ENCODE peak calls at places on chromosomes 7 and 10, in six cellular contexts. I is HL-60, B is endodermal cell, D is heart left ventricle, Z is OCI-LY7, H is cardiac muscle cell. V is an unnamed sample.

GRCh38 chr7:105497016-105497415 is 25.1 kb downstream of the PUS7 start:
- DNase-seq in Z (no peak), B (no peak), D (no peak), I (no peak), H (peak), V (no peak)

GRCh38 chr10:28058746-28059145 is 59.9 kb upstream of the ODAD2 start:
- DNase-seq in H (no peak), Z (no peak), I (no peak), D (no peak), B (no peak), V (no peak)

GRCh38 chr7:154927624-154928125 is 75.2 kb downstream of the PAXIP1 start:
- DNase-seq in Z (peak), B (peak), D (peak), H (peak), I (peak), V (peak)

GRCh38 chr7:148909560-148909959 is 25.5 kb upstream of the EZH2 start:
- DNase-seq in B (no peak), D (no peak), H (no peak), Z (no peak), I (no peak), V (no peak)

GRCh38 chr10:72563327-72563932 is 62.4 kb downstream of the MICU1 start:
- DNase-seq in D (no peak), B (no peak), H (no peak), I (peak), Z (no peak), V (no peak)

GRCh38 chr7:27346531-27347260 is 104.1 kb downstream of the EVX1 start:
- DNase-seq in D (no peak), I (no peak), Z (no peak), B (peak), H (no peak), V (peak)

GRCh38 chr7:155205368-155206285 is 92.1 kb upstream of the INSIG1 start:
- DNase-seq in Z (peak), B (peak), I (peak), H (no peak), D (peak), V (peak)

GRCh38 chr7:30556854-30557644 is 37.6 kb upstream of the GARS1 start:
- DNase-seq in I (no peak), D (no peak), B (peak), Z (no peak), H (no peak), V (no peak)

GRCh38 chr7:135390829-135391228 is 119.1 kb downstream of the CNOT4 start:
- DNase-seq in Z (no peak), I (no peak), H (no peak), B (no peak), D (no peak), V (no peak)

GRCh38 chr10:21487416-21488180 is 37.9 kb downstream of the SKIDA1 start:
- DNase-seq in I (no peak), Z (no peak), B (peak), D (no peak), H (no peak), V (no peak)

GRCh38 chr7:156950381-156950858 is 908 bp downstream of the NOM1 start:
- DNase-seq in D (no peak), H (no peak), I (peak), Z (no peak), B (no peak), V (no peak)

DNA sequence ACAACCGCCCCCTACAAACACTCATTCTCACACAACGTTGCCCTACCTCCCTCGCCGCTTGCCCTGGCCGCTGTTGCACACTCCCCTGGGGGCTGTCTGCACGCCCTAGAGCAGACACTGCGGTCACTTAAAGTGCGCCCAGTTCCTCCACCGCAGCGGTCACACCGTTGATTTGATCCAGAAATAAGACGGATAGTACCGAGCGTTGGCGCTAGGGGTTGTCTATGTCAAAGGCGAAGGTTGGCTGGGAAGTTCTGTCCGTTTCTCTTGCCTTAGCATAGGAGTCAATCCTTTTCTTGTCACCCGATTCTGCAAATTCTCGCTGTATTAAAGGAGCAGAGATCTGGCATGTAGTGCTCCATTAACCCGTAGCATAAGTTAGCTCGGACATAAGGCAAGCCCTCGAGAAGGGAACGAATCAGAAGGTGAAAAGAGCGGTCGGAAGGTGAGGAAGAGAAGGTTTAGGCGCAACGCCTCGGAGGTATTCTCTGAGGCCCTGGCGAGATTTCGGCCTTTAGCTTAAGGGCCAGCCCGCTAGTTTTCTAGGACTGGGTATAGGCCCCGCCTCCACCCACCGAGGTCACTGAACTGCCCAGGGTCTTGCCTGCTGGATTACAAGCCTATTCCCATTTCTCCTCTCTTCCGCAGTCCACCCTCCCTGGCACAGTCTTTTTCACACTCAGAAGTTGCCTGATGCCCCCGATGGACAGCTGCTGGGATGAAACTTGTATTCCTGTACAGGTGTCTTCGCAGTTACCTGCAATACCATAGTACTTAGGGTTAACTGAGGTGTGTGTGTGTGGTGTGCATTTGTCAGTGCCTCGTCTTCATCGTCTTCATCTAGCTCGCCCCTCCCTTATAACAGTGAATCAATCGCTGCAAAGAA is 10.7 kb downstream of the NXPH1 start:
- DNase-seq in D (no peak), H (peak), B (peak), I (no peak), Z (no peak), V (no peak)
- TF ChIP-seq CTCF in D (no peak), H (no peak), B (peak), I (no peak), Z (no peak), V (no peak)

DNA sequence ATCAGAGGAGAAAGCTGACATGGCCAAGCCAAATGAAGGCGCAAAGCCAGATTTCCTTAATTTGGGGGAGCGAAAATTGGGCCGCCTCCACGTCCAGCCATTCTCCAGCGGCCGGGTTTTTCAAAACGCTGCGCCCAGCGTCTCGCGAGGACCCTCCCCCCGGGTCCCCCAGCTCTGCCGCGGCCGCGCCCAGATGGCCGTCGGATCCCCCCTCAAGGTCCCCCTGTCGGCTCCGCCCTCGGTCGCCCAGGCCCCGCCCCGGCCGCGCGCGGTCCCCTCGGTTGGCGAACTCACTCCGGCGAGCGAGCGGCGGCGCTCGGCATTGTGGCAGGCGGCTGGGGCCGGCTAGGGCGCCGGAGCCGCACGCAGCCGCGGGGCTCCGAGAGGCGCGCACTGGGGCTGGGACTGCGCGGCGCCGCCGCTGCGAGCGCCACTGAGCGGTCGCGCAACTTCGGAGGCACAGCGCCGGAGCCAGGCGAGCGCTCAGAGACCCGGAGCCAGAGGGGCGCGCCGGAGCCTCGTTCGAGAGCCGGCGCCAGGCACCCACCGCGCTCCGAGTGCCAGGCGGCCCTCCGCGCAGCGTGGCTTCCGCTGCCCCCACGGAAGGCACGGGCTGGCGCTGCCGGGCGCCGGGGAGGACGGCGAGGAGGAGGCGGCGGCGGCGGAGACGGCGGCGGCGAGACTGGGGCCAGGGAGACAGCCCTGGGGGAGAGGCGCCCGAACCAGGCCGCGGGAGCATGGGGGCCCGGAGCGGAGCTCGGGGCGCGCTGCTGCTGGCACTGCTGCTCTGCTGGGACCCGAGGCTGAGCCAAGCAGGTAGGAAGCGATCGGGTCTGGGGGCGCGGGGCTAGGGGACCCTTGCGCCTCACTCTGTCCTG is at the start of gene UNC5B:
- DNase-seq in B (peak), H (peak), D (peak), I (peak), Z (peak), V (peak)
- H3K27ac ChIP-seq in B (no peak), H (peak), D (peak), I (no peak), Z (no peak), V (peak)

GRCh38 chr7:130867039-130867438 is 133.0 kb upstream of the KLF14 start:
- DNase-seq in B (no peak), D (no peak), Z (no peak), H (no peak), I (no peak), V (no peak)

GRCh38 chr7:130868150-130868549 is 134.1 kb upstream of the KLF14 start:
- DNase-seq in Z (no peak), B (no peak), I (no peak), H (no peak), D (no peak), V (no peak)

GRCh38 chr7:130869918-130870317 is 135.9 kb upstream of the KLF14 start:
- DNase-seq in I (no peak), Z (no peak), H (no peak), D (no peak), B (no peak), V (no peak)

GRCh38 chr7:130865408-130866236 is 131.6 kb upstream of the KLF14 start:
- DNase-seq in Z (peak), H (peak), B (peak), I (peak), D (no peak), V (no peak)

GRCh38 chr7:130867581-130868136 is 133.7 kb upstream of the KLF14 start:
- DNase-seq in H (no peak), I (no peak), Z (no peak), D (no peak), B (no peak), V (no peak)
- TF ChIP-seq CTCF in H (no peak), I (no peak), Z (no peak), D (no peak), B (no peak), V (no peak)

DNA sequence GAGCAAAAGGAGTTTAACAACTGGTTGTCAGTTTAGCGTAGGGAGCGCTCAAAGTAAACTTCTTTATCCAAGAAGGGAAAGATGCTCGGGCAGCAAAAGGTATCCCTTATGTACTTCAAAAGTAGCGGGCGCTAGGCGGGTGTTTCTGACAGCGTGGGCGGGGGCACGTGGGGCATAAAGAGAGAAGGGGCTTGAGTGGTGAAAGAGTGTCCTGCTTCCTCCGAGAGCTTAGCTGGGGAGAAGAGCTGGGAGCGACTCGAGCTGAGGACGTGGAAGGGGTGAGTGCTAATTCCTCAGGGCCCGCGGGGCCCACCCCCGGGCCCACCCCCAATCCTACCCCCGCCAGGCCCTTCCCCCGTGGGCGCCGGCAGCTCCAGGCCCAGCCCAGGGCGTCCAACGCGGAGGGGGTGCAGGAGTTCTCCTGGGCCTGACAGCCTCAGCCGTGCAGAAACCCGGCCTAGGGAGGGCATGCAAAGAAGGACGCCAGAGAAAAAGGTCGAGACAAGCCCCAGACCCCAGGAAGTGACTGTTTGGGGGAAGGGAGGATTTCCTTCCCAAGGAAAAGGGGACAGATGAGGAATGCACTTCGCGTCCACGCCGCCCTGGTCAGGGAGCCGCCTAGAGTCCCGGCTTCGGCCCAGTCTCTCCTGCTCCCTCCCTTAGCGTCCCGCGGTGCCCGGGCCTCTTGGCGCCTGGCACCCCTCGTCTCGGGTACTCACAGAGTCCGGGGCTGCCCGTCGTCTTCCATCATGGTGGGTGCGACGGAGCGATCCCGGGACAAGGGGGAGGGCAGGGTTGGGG is 849 bp downstream of the TIAL1 start:
- DNase-seq in Z (peak), B (peak), H (peak), I (peak), D (peak), V (peak)
- H3K27ac ChIP-seq in Z (peak), B (peak), H (peak), I (peak), D (peak), V (peak)

GRCh38 chr10:11007661-11008060 is 10.0 kb upstream of the CELF2 start:
- DNase-seq in H (no peak), I (no peak), Z (no peak), B (no peak), D (no peak), V (no peak)
- TF ChIP-seq CTCF in H (no peak), I (no peak), Z (no peak), B (no peak), D (no peak), V (no peak)

GRCh38 chr7:73482746-73483145 is 39.3 kb downstream of the BAZ1B start:
- DNase-seq in D (no peak), B (no peak), H (no peak), I (no peak), Z (no peak), V (no peak)
- H3K27ac ChIP-seq in D (no peak), B (no peak), H (peak), I (no peak), Z (no peak), V (no peak)

GRCh38 chr10:37434091-37434490 is 308.7 kb downstream of the ANKRD30A start:
- DNase-seq in H (no peak), Z (no peak), B (no peak), I (no peak), D (no peak), V (no peak)
- TF ChIP-seq CTCF in H (no peak), Z (peak), B (peak), I (no peak), D (peak), V (no peak)

GRCh38 chr10:51786684-51787035 is 87.3 kb upstream of the CSTF2T start:
- DNase-seq in D (no peak), Z (no peak), H (no peak), I (no peak), B (no peak), V (no peak)

GRCh38 chr10:51789118-51789517 is 89.7 kb upstream of the CSTF2T start:
- DNase-seq in Z (no peak), D (no peak), B (no peak), H (no peak), I (no peak), V (no peak)

GRCh38 chr10:51788270-51788669 is 88.9 kb upstream of the CSTF2T start:
- DNase-seq in H (no peak), B (no peak), I (no peak), D (no peak), Z (no peak), V (no peak)

GRCh38 chr10:51792678-51793077 is 93.3 kb upstream of the CSTF2T start:
- DNase-seq in D (no peak), I (no peak), H (no peak), B (no peak), Z (no peak), V (no peak)

DNA sequence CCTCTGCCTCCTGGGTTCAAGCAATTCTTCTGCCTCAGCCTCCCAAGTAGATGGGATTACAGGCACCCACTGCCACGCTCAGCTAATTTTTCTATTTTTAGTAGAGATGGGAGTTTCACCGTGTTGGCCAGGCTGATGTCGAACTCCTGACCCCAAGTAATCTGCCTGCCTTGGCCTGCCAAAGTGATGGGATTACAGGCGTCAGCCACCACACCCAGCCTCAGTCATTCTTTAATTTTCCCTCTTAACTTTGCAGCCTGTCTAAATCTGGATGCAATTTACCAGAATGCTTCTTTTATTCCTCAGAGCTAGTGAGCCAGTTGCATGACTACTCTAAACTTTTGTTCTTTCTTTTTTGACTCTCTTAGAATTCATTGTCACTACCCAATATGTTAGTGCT is 90.5 kb upstream of the CSTF2T start:
- DNase-seq in H (no peak), D (no peak), B (no peak), I (no peak), Z (no peak), V (no peak)
- H3K27ac ChIP-seq in H (no peak), D (no peak), B (no peak), I (no peak), Z (no peak), V (no peak)

DNA sequence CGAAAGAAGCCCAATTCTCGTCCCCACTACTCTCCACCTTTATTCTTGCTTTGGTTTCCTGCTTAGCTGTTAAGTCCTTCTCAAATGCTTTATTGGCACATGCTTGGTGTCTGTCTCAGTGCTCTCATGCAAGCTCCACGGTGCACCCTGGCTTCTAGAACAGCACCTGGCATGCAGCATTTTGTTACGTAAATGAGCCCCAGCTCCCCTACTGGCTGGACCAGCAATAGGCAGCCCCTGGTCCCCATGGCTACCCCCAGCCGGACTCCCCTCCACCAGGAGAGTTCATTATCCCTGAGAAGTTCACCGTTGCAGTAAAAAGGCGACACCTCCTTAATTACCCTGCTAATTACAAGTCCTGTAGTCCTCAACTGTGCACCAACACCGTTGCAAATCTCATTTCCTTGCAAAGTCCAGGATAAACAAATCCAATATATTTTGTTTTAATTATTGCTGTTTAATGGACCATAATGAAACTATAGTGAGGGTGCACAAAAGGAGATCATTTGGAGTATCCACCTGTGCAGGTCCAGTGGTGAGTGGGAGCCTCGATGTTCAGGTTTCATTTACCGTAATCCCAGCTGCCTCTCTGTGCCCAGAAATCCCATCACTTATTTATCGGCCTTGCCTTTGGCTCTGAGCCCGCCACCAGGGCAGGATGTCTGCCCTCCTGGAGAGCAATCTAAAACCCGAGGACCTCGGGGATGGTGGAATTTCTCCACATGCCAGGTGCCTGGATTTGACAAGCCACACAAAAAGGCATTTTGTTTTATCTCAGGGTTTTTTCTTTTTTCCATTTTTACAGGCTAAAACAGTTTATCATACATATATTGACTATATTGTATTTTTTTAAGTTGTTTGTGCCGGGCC is 12.8 kb upstream of the DRGX start:
- DNase-seq in D (no peak), H (peak), I (peak), Z (peak), B (peak), V (no peak)
- TF ChIP-seq CTCF in D (no peak), H (peak), I (peak), Z (peak), B (peak), V (no peak)

DNA sequence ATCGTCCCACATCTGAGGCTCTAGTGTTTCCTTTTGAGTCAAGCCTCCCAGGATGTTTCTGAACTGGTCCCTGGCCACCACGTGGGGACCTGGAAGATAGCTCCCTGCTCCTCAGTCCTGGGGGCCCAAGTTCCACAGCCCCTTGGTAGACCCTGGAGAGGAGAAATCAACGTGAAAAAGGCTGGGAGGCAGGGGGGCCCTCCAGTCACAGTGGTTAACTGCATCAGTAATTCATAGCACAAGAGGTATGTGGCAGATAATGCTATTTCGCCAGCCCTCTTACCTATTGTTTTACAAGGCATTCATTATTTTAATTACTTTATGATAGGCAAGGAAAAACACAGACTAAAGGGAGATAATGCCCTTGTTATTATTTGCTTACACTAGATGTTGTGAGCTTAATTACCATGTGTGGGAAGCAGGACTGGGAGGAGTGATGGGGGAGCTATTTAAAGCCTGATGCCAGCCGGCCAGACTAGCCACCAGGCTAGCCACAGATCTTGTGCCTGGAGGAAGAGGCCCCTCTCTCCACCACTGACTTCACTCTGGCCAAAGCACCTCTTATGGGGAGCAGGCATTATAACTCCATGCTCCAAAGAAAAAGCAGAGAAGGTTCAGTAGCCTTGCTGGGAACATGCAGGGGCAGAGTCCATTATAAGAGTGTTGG is 230.7 kb downstream of the KCNMA1 start:
- DNase-seq in H (no peak), D (no peak), Z (no peak), I (no peak), B (no peak), V (no peak)
- H3K27ac ChIP-seq in H (no peak), D (no peak), Z (no peak), I (no peak), B (no peak), V (no peak)